ENCODE peak calls at places on chromosomes 13 and 19, in ten cellular contexts. N is colonic mucosa; P is activated T-cell treated with anti-CD3 and anti-CD28 coated beads for 48 hours; J is HCT116; U is stimulated activated CD8-positive, alpha-beta memory T cell treated with anti-CD3 and anti-CD28 coated beads, Interleukin-7, amount 100 ng/mL, for 24 hours; Y is activated naive CD8-positive, alpha-beta T cell treated with anti-CD3 and anti-CD28 coated beads, Interleukin-2, amount 50 U/mL, for 24 hours; C is naive thymus-derived CD8-positive, alpha-beta T cell; M is omental fat pad; F is RWPE1; L is activated T-helper 2 cell treated with anti-CD3 and anti-CD28 coated beads, Interferon-gamma antibody, Interleukin-2, Interleukin-4, amounts not matched to agents 10 μg/mL and 5 μg/mL and 100 μg/mL, durations not matched to agents 14 hours and 24 hours and 36 hours. Z is an unnamed sample.

GRCh38 chr19:50796128-50796633 is 6.0 kb downstream of the ACP4 start:
- DNase-seq in N (no peak), L (no peak), P (no peak), M (no peak), C (no peak), Y (no peak), F (no peak), U (no peak), J (no peak), Z (no peak)

GRCh38 chr19:45139286-45140143 is 21.3 kb downstream of the NKPD1 start:
- DNase-seq in J (no peak), F (no peak), U (no peak), M (no peak), P (no peak), N (no peak), L (no peak), C (no peak), Y (no peak), Z (no peak)

GRCh38 chr13:47168086-47168485 is 271.2 kb upstream of the HTR2A start:
- DNase-seq in F (peak; percentile 29), Y (no peak), J (no peak), U (no peak), L (no peak), N (no peak), P (no peak), M (no peak), C (no peak), Z (no peak)

GRCh38 chr13:24053505-24054251 is 106.8 kb upstream of the SPATA13 start:
- DNase-seq in U (peak; percentile 19), N (peak; percentile 75), P (peak; percentile 41), Y (peak; percentile 60), M (no peak), F (peak; percentile 68), L (peak; percentile 49), C (peak; percentile 81), J (peak; percentile 81), Z (peak; percentile 79)

GRCh38 chr13:40597735-40598365 is 68.6 kb downstream of the FOXO1 start:
- DNase-seq in P (no peak), Y (no peak), M (no peak), U (no peak), C (no peak), F (no peak), J (no peak), L (no peak), N (no peak), Z (no peak)

GRCh38 chr19:2270572-2271515 is 11.1 kb downstream of the PEAK3 start:
- DNase-seq in N (peak; percentile 77), U (no peak), F (peak; percentile 93), L (peak; percentile 65), M (peak; percentile 62), J (no peak), Y (peak; percentile 78), P (peak; percentile 76), C (peak; percentile 85), Z (peak; percentile 52)

GRCh38 chr13:74904547-74904946 is 577.4 kb downstream of the TBC1D4 start:
- DNase-seq in F (no peak), N (no peak), U (no peak), L (no peak), J (no peak), M (no peak), P (no peak), C (no peak), Y (no peak), Z (no peak)

GRCh38 chr13:110305949-110306339 is 1.0 kb downstream of the COL4A1 start:
- DNase-seq in J (no peak), U (no peak), M (no peak), Y (no peak), P (no peak), L (no peak), F (no peak), N (no peak), C (no peak), Z (no peak)

GRCh38 chr19:45568732-45569131 is 15.9 kb downstream of the OPA3 start:
- DNase-seq in U (no peak), P (no peak), N (no peak), M (no peak), Y (no peak), L (no peak), F (peak; percentile 76), C (no peak), J (peak; percentile 41), Z (peak; percentile 83)

GRCh38 chr13:60162096-60162495 is 1.6 kb downstream of the DIAPH3 start:
- DNase-seq in J (no peak), C (no peak), F (no peak), P (no peak), M (no peak), U (no peak), Y (no peak), N (no peak), L (no peak), Z (no peak)

GRCh38 chr19:40357655-40358054 is 9.2 kb downstream of the PLD3 start:
- DNase-seq in U (no peak), F (no peak), L (no peak), C (no peak), P (no peak), J (no peak), M (no peak), Y (no peak), N (no peak), Z (no peak)

GRCh38 chr13:25733061-25733491 is 318.7 kb downstream of the SHISA2 start:
- DNase-seq in M (no peak), L (no peak), N (no peak), U (no peak), P (no peak), Y (no peak), F (peak; percentile 78), J (no peak), C (no peak), Z (peak; percentile 2)

GRCh38 chr19:28468701-28469459 is 744.1 kb downstream of the UQCRFS1 start:
- DNase-seq in F (no peak), J (no peak), U (no peak), Y (peak; percentile 20), N (peak; percentile 83), C (no peak), L (no peak), P (peak; percentile 13), M (no peak), Z (peak; percentile 33)

GRCh38 chr19:41940443-41941409 is 12.5 kb upstream of the ERFL start:
- DNase-seq in M (no peak), Y (no peak), L (no peak), C (no peak), N (no peak), P (no peak), F (no peak), J (no peak), U (no peak), Z (no peak)

Z was measured in LoVo.